ENCODE peak calls at places on chromosomes 2 and 18, in seven cellular contexts. D is colonic mucosa; P is CD4-positive, alpha-beta T cell; R is tibial artery; H is psoas muscle; B is brain microvascular endothelial cell; K is pancreas. G is an unnamed sample.

GRCh38 chr18:46343940-46344372 is 239.8 kb downstream of the HAUS1 start:
- DNase-seq in D (peak), P (peak), R (peak), B (no peak), K (no peak), H (peak), G (no peak)

GRCh38 chr2:213411582-213412289 is 127.5 kb downstream of the SPAG16 start:
- DNase-seq in R (no peak), H (no peak), B (no peak), K (no peak), P (no peak), D (peak), G (no peak)

GRCh38 chr18:39571511-39571910 is 2005.9 kb upstream of the CELF4 start:
- DNase-seq in R (no peak), K (no peak), B (peak), H (no peak), D (no peak), P (no peak), G (no peak)

GRCh38 chr2:222572264-222572721 is 83.6 kb downstream of the FARSB start:
- DNase-seq in H (no peak), R (no peak), B (peak), P (no peak), K (no peak), D (no peak), G (no peak)

GRCh38 chr2:231590614-231591013 is 2.0 kb upstream of the TEX44 start:
- DNase-seq in B (no peak), H (no peak), R (no peak), P (no peak), D (no peak), K (no peak), G (peak)

GRCh38 chr2:105396254-105397024 is 2.4 kb downstream of the FHL2 start:
- DNase-seq in D (peak), H (peak), P (no peak), B (peak), R (peak), K (no peak), G (no peak)

GRCh38 chr2:120948662-120949011 is 213.0 kb downstream of the GLI2 start:
- DNase-seq in D (no peak), B (no peak), H (no peak), P (no peak), K (no peak), R (no peak), G (no peak)

GRCh38 chr2:64837925-64838641 is 151.1 kb upstream of the SLC1A4 start:
- DNase-seq in R (peak), P (no peak), B (no peak), H (peak), K (no peak), D (peak), G (no peak)

GRCh38 chr2:230990131-230990898 is 5.6 kb upstream of the SPATA3 start:
- DNase-seq in P (no peak), R (no peak), K (no peak), H (no peak), B (no peak), D (no peak), G (no peak)

GRCh38 chr2:55511508-55512124 is 7.9 kb upstream of the CFAP36 start:
- DNase-seq in K (no peak), B (peak), D (no peak), P (no peak), H (no peak), R (no peak), G (peak)

GRCh38 chr2:55063226-55063625 is 13.0 kb upstream of the RTN4 start:
- DNase-seq in H (no peak), K (no peak), D (no peak), P (no peak), R (no peak), B (no peak), G (no peak)

GRCh38 chr2:62477573-62477972 is 28.4 kb downstream of the TMEM17 start:
- DNase-seq in B (no peak), H (no peak), R (no peak), P (no peak), K (no peak), D (no peak), G (no peak)

GRCh38 chr2:68715353-68716041 is 19.1 kb upstream of the ARHGAP25 start:
- DNase-seq in B (peak), H (peak), R (peak), P (no peak), K (peak), D (peak), G (peak)

GRCh38 chr2:156394033-156394741 is 42.0 kb upstream of the GPD2 start:
- DNase-seq in K (no peak), R (no peak), B (no peak), H (no peak), D (no peak), P (no peak), G (no peak)

GRCh38 chr2:193695367-193695766 is 1500.6 kb upstream of the TMEFF2 start:
- DNase-seq in R (no peak), H (no peak), D (no peak), K (no peak), P (no peak), B (peak), G (no peak)

GRCh38 chr2:23528690-23529089 is 143.7 kb downstream of the KLHL29 start:
- DNase-seq in D (no peak), B (no peak), K (no peak), H (no peak), R (no peak), P (no peak), G (no peak)

GRCh38 chr2:3423492-3424170 is 44.1 kb downstream of the TRAPPC12 start:
- DNase-seq in B (peak), P (peak), K (peak), D (peak), R (peak), H (peak), G (peak)

GRCh38 chr18:6521804-6522418 is 107.2 kb upstream of the L3MBTL4 start:
- DNase-seq in H (no peak), B (peak), P (no peak), D (peak), R (no peak), K (no peak), G (peak)

GRCh38 chr18:46555213-46555612 is 101.8 kb downstream of the LOXHD1 start:
- DNase-seq in K (no peak), B (no peak), H (no peak), D (no peak), P (no peak), R (no peak), G (no peak)

GRCh38 chr18:10851824-10852225 is 297.5 kb downstream of the PIEZO2 start:
- DNase-seq in H (no peak), B (peak), K (no peak), P (no peak), R (no peak), D (no peak), G (no peak)

GRCh38 chr2:221911890-221912289 is 339.8 kb upstream of the EPHA4 start:
- DNase-seq in B (no peak), R (no peak), P (no peak), K (no peak), H (no peak), D (no peak), G (no peak)

GRCh38 chr2:19321946-19322345 is 36.5 kb downstream of the OSR1 start:
- DNase-seq in P (no peak), K (no peak), D (no peak), H (no peak), R (no peak), B (no peak), G (no peak)

DNA sequence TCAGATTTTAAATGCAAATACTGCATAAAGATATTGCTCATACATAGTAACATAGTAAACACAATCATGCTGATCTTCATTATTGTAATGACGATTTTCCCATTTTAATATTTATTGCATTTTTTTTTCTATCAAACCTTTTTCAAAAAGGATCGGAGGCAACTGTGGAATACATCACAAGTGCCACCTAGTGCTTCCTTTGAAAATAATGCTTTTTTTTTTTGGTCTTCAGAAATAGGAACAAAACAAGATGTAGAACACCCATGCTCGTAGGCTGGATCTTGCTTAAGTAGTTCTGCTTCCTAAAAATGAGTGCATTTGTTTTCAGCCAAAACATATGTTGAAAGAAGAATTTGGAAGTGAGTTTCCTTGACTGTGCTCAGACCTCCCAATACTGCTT is 35.7 kb upstream of the GPR155 start:
- DNase-seq in H (no peak), D (no peak), B (no peak), K (no peak), P (no peak), R (no peak), G (no peak)
- TF ChIP-seq CTCF in H (peak), D (no peak), B (peak), K (no peak), P (peak), R (peak), G (no peak)

DNA sequence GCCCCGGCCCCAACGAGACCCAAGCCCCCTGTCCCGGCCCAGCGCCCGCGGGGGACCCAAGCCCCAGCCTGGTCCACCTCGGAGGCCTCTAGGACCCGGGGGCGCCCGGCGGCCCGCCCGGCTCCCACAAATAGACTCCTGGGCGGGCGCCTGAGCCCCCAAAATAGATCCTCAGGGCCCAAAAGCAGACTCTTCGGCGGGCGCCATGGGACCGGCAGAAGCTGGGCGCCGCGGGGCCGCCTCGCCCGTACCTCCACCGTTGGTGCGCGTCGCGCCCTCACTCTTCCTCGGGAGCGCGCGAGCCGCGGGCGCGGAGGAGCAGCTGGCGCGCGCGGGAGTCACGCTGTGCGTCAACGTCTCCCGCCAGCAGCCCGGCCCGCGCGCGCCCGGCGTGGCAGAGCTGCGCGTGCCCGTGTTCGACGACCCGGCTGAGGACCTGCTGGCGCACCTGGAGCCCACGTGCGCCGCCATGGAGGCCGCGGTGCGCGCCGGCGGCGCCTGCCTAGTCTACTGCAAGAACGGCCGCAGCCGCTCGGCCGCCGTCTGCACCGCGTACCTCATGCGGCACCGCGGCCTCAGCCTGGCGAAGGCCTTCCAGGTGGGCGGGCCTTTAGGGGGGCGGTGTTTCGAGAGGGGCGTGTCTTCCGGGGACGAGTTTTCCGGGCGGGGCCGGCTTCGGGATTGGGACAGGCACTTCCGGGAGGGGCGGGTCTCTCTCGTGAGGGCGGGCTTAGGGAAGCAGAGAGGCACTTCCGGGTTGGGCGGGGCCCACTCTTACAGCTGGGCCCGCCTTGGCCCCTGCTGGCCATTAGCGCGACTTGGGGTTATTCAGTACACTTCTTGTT is 545 bp downstream of the DUSP28 start:
- DNase-seq in P (peak), K (peak), H (peak), R (peak), D (peak), B (peak), G (peak)
- TF ChIP-seq CTCF in P (no peak), K (no peak), H (peak), R (peak), D (no peak), B (peak), G (no peak)

DNA sequence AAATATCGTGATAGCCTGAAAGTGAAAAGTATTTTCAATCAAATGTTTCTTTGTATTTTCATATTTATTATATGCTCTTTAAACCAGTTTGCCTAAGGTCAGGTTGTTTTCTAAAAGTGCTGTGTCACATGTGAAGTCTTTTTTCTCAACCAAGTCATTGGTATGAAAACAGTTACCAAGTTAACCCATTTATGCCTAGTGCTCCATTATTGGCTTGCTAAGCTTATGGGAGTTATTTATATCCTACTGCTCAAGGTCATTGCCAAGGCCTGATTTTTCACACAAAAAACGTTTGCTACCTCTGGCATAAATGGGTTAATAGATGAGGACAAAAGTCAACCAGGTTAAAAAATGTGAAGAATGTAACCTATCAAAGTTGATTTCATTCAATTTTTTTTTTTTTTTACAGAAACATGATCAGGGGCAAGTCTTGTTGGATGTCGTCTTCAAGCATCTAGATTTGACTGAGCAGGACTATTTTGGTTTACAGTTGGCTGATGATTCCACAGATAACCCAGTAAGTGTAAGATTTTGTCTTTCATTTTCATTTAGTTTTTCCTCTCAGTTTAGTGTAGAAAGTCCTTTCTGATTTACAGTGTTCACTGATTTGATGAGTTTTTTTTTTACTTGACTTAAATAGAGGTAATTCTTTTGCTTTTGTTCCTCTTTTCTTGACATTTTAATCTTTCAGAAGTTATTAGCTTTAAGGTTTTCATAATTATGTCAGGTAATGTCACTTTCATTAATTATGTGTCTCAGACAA is 102.6 kb downstream of the PTPN4 start:
- DNase-seq in B (no peak), P (no peak), D (no peak), R (no peak), K (no peak), H (no peak), G (no peak)
- TF ChIP-seq CTCF in B (no peak), P (no peak), D (no peak), R (no peak), K (no peak), H (no peak), G (no peak)

GRCh38 chr2:143515318-143515717 is 386.1 kb downstream of the ARHGAP15 start:
- DNase-seq in R (no peak), K (no peak), B (no peak), P (no peak), D (no peak), H (no peak), G (no peak)

GRCh38 chr2:143514413-143514812 is 385.2 kb downstream of the ARHGAP15 start:
- DNase-seq in P (no peak), D (no peak), R (no peak), B (no peak), K (no peak), H (no peak), G (no peak)

DNA sequence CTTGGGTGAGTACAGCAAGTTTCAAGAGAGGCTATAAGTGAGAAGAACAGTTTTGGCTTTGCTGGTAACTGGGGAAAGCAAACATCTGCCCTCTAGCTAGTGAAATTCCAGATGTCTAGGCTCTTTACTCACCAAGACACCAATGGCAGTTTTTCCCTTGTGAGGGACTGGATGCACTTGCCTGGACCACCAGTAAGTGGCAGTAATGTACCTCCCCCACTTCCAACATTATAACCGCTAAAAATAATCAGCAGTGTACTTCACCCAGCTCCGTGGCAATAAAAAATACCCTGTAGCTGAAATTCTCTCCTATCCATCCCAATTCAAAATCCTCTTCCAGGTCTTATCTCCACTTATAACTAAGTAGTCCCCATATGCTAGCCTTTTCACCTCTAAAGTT is 383.9 kb downstream of the ARHGAP15 start:
- DNase-seq in H (no peak), D (no peak), K (no peak), P (no peak), B (peak), R (peak), G (peak)
- TF ChIP-seq CTCF in H (peak), D (peak), K (peak), P (no peak), B (peak), R (peak), G (peak)

GRCh38 chr2:26000561-26001211 is 18.4 kb upstream of the KIF3C start:
- DNase-seq in D (no peak), B (no peak), H (peak), R (peak), K (no peak), P (no peak), G (no peak)
- TF ChIP-seq CTCF in D (no peak), B (no peak), H (no peak), R (no peak), K (no peak), P (no peak), G (no peak)

G was measured in nephron progenitor cell.